ENCODE peak calls at places on chromosomes 11 and 22, in seven cellular contexts. L, O, I, S, X, R and G are unnamed samples.

GRCh38 chr11:88175004-88175706 is at the start of gene RAB38:
- DNase-seq in L (peak), O (peak), I (no peak), S (no peak), X (peak), R (peak), G (peak)

GRCh38 chr11:118100691-118101232 is 14.0 kb upstream of the SMIM35 start:
- DNase-seq in L (no peak), O (no peak), I (no peak), S (no peak), X (no peak), R (no peak), G (no peak)

GRCh38 chr11:2321311-2321683 is 19.5 kb downstream of the TSPAN32 start:
- DNase-seq in L (no peak), O (no peak), I (no peak), S (no peak), X (no peak), R (no peak), G (no peak)

GRCh38 chr11:46357483-46357936 is 10.2 kb downstream of the DGKZ start:
- DNase-seq in L (peak), O (peak), I (peak), S (no peak), X (peak), R (peak), G (peak)

GRCh38 chr11:73659961-73660360 is 13.6 kb downstream of the PLEKHB1 start:
- DNase-seq in L (no peak), O (no peak), I (no peak), S (no peak), X (peak), R (no peak), G (no peak)

GRCh38 chr11:3232956-3233355 is 739 bp upstream of the MRGPRE start:
- DNase-seq in L (no peak), O (no peak), I (no peak), S (no peak), X (no peak), R (no peak), G (no peak)

GRCh38 chr11:80838153-80838552 is 1397.3 kb upstream of the TENM4 start:
- DNase-seq in L (no peak), O (no peak), I (no peak), S (no peak), X (no peak), R (no peak), G (no peak)

GRCh38 chr11:44538375-44539054 is 26.9 kb upstream of the CD82 start:
- DNase-seq in L (peak), O (peak), I (peak), S (peak), X (peak), R (peak), G (peak)

GRCh38 chr11:64250875-64251721 is at the start of gene PLCB3:
- DNase-seq in L (peak), O (peak), I (peak), S (peak), X (peak), R (no peak), G (peak)

GRCh38 chr11:60870276-60870675 is 2.9 kb downstream of the ZP1 start:
- DNase-seq in L (peak), O (no peak), I (no peak), S (no peak), X (no peak), R (no peak), G (no peak)

GRCh38 chr22:47008208-47008885 is 245.9 kb downstream of the TBC1D22A start:
- DNase-seq in L (no peak), O (no peak), I (no peak), S (no peak), X (no peak), R (no peak), G (no peak)

GRCh38 chr22:23715811-23716355 is 25.1 kb downstream of the RGL4 start:
- DNase-seq in L (peak), O (no peak), I (peak), S (no peak), X (no peak), R (no peak), G (no peak)

GRCh38 chr11:70906101-70906500 is 346.3 kb downstream of the SHANK2 start:
- DNase-seq in L (peak), O (no peak), I (no peak), S (no peak), X (no peak), R (no peak), G (no peak)

GRCh38 chr11:70912226-70912840 is 340.0 kb downstream of the SHANK2 start:
- DNase-seq in L (peak), O (no peak), I (no peak), S (no peak), X (no peak), R (no peak), G (no peak)

GRCh38 chr11:70913715-70914231 is 338.6 kb downstream of the SHANK2 start:
- DNase-seq in L (peak), O (peak), I (no peak), S (no peak), X (peak), R (peak), G (no peak)

GRCh38 chr11:70910835-70911234 is 341.5 kb downstream of the SHANK2 start:
- DNase-seq in L (peak), O (no peak), I (no peak), S (no peak), X (no peak), R (no peak), G (no peak)

GRCh38 chr11:70908223-70908622 is 344.2 kb downstream of the SHANK2 start:
- DNase-seq in L (peak), O (no peak), I (no peak), S (no peak), X (no peak), R (no peak), G (no peak)
- TF ChIP-seq POLR2AphosphoS5 in L (no peak), O (no peak), I (no peak), S (no peak), X (no peak), R (no peak), G (peak)

GRCh38 chr22:37549704-37550059 is 10.6 kb upstream of the CDC42EP1 start:
- DNase-seq in L (no peak), O (peak), I (no peak), S (no peak), X (no peak), R (peak), G (peak)

GRCh38 chr22:37551981-37552380 is 8.3 kb upstream of the CDC42EP1 start:
- DNase-seq in L (no peak), O (no peak), I (no peak), S (no peak), X (no peak), R (no peak), G (no peak)

GRCh38 chr22:37553725-37554124 is 6.6 kb upstream of the CDC42EP1 start:
- DNase-seq in L (no peak), O (no peak), I (no peak), S (no peak), X (no peak), R (no peak), G (no peak)

GRCh38 chr22:37555029-37555428 is 5.3 kb upstream of the CDC42EP1 start:
- DNase-seq in L (no peak), O (no peak), I (no peak), S (no peak), X (no peak), R (no peak), G (no peak)

DNA sequence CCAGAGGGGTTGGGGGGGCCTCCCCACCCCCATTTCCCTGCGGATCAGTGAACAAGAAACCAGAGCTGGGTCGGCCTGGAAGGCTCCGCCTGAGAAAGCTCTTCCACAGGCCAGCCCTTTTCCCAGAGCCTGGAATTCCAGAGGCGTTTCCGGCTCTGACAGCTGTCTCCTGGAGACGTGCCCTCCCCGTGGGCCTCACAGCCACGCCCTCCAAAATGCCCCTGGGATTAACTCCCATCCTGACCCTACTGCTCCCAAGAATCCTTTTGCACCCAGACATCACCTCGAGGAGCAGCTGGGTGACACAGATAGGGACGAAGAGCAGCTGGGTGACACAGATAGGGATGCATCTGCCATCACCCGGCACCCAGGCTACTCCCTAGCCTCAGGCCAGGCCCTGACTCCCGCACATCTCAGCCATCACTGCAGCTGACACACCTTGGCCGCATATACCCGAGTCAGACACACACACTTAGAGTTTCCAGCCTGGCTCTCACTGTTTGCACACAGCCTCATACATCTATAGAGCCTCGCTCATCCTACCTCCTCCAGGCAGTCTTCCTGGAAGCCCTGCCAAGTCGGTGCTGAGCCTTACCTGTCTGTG is 7.6 kb upstream of the CDC42EP1 start:
- DNase-seq in L (no peak), O (no peak), I (no peak), S (no peak), X (peak), R (no peak), G (no peak)
- TF ChIP-seq POLR2AphosphoS5 in L (peak), O (no peak), I (no peak), S (no peak), X (no peak), R (no peak), G (no peak)

DNA sequence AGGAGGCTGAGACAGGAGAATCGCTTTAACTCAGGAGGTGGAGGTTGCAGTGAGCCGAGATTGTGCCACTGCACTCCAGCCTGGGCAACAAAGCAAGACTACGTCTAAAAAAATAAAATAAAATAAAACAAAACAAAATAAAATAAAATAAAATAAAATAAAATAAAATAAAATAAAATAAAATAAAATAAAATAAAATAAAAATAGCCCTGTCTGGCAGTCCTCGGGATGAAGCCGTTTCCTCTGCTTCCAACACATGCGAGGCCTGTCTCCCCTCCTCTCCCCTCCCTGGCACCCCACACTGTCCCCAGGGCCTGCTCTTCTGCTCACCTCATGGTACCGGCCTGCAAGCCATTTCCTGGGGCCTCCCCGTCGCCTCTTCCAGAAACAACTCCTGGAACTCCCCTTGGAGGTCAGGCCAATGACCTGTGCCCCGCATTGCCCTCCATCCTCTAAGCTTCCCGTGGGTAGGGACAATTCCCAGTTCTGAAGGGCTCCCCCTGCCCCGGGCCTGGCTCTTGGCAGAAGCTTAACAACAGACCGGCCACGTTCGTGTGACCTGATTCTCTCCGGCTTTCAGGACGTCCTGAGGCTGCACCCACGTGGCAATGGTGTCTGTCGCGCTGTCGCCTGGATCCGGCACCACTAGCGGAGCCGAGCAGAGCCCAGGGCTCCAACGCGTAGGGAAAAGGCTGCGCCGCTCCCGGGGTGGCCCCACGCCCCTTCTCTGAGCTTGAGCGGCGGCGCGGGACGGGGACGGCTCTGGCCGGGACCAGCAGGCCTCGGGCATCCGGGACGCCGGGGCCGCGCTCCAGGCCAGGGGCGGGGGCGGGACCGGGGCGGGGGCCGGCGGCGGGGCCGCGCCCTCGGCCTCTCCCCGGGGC is 456 bp upstream of the PARVB start:
- DNase-seq in L (peak), O (peak), I (peak), S (peak), X (peak), R (no peak), G (no peak)
- TF ChIP-seq POLR2AphosphoS5 in L (peak), O (no peak), I (peak), S (peak), X (no peak), R (peak), G (no peak)

DNA sequence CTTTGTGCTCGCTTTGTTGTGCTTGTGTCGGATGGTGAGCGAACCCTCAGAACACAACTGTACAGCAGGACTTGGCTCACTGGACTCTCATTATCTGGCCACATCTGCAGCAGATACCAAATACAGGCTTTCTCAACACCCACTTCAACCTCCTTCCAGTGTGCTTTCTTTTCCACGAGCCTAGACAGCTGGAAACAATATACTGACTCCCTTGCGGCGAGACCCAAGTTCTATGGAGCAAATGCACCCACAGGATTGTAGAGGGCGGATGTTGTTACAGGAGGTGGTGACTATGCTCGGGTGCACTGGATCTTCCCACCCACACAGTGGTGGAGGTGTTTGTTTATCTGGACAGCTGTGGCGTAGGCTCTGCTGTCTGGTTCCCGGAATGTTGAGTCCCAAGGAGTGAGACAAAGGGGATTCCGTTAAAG is 204.3 kb downstream of the TENM4 start:
- DNase-seq in L (no peak), O (no peak), I (no peak), S (no peak), X (no peak), R (peak), G (no peak)
- TF ChIP-seq POLR2AphosphoS5 in L (no peak), O (no peak), I (no peak), S (no peak), X (no peak), R (no peak), G (no peak)

GRCh38 chr11:62015615-62016014 is 48.2 kb upstream of the FTH1 start:
- DNase-seq in L (peak), O (no peak), I (no peak), S (no peak), X (no peak), R (no peak), G (no peak)
- TF ChIP-seq POLR2AphosphoS5 in L (no peak), O (no peak), I (no peak), S (no peak), X (no peak), R (no peak), G (no peak)